ENCODE peak calls at places on chromosome 7, in nine cellular contexts. U is activated T-cell treated with anti-CD3 and anti-CD28 coated beads, Interleukin-2, amount 50 U/mL, for 4 hours; J is foreskin fibroblast; H is islet precursor cell; F is A549; L is WTC11; R is ovary; O is Panc1; A is activated CD4-positive, alpha-beta T cell treated with anti-CD3 and anti-CD28 coated beads, Interleukin-2, amount 50 U/mL, for 24 hours. I is an unnamed sample.

GRCh38 chr7:36127075-36127740 is 25.8 kb upstream of the EEPD1 start:
- DNase-seq in H (no peak), U (no peak), F (no peak), A (no peak), O (peak; percentile 46), L (no peak), J (no peak), R (no peak), I (no peak)

GRCh38 chr7:113207441-113207840 is 89.1 kb upstream of the SMIM30 start:
- DNase-seq in R (no peak), L (no peak), J (no peak), H (no peak), F (no peak), O (no peak), A (no peak), U (no peak), I (no peak)

GRCh38 chr7:95365151-95365550 is 31.0 kb downstream of the PON3 start:
- DNase-seq in H (no peak), J (no peak), U (no peak), R (no peak), F (peak; percentile 22), A (no peak), L (no peak), O (no peak), I (no peak)

GRCh38 chr7:46486264-46487206 is 565.5 kb upstream of the IGFBP3 start:
- DNase-seq in A (no peak), R (no peak), J (peak; percentile 86), H (peak; percentile 73), U (no peak), L (no peak), O (peak; percentile 56), F (peak; percentile 40), I (peak; percentile 25)

GRCh38 chr7:155211173-155211572 is 86.5 kb upstream of the INSIG1 start:
- DNase-seq in H (no peak), R (no peak), J (no peak), F (no peak), U (no peak), O (no peak), L (no peak), A (no peak), I (no peak)

GRCh38 chr7:156614434-156615264 is 25.9 kb upstream of the RNF32 start:
- DNase-seq in L (no peak), J (no peak), F (no peak), A (no peak), U (no peak), H (no peak), R (no peak), O (no peak), I (no peak)

GRCh38 chr7:36289833-36290661 is 99.6 kb upstream of the ANLN start:
- DNase-seq in A (no peak), J (no peak), O (peak; percentile 66), U (no peak), R (no peak), F (peak; percentile 94), L (no peak), H (no peak), I (no peak)

GRCh38 chr7:94332571-94332970 is 62.1 kb upstream of the COL1A2 start:
- DNase-seq in A (no peak), U (no peak), F (peak; percentile 4), O (no peak), J (no peak), L (no peak), H (no peak), R (no peak), I (no peak)

GRCh38 chr7:4803397-4804241 is 28.2 kb downstream of the AP5Z1 start:
- DNase-seq in O (no peak), L (peak; percentile 35), A (no peak), J (no peak), F (peak; percentile 26), U (no peak), R (no peak), H (peak; percentile 72), I (no peak)

GRCh38 chr7:132557489-132558044 is 18.7 kb downstream of the PLXNA4 start:
- DNase-seq in U (no peak), R (no peak), J (no peak), A (no peak), O (no peak), F (peak; percentile 52), H (no peak), L (no peak), I (no peak)

GRCh38 chr7:123811056-123811455 is 33.9 kb upstream of the HYAL4 start:
- DNase-seq in L (no peak), A (no peak), H (no peak), O (no peak), R (no peak), J (peak; percentile 10), U (no peak), F (no peak), I (no peak)

GRCh38 chr7:7178906-7179305 is 3.4 kb upstream of the C1GALT1 start:
- DNase-seq in O (no peak), L (no peak), H (no peak), F (peak; percentile 18), J (no peak), U (no peak), A (no peak), R (no peak), I (no peak)

GRCh38 chr7:40243076-40243475 is 108.3 kb downstream of the SUGCT start:
- DNase-seq in J (no peak), U (no peak), O (no peak), L (no peak), A (no peak), F (no peak), R (no peak), H (no peak), I (no peak)

I was measured in T1000.